ENCODE peak calls at places on chromosome 1, in five cellular contexts. One of them, this sample, is unnamed.

GRCh38 chr1:65948609-65949229 is 156.0 kb downstream of the PDE4B start:
- DNase-seq in effector CD4-positive, alpha-beta T cell: no peak
- DNase-seq in GM20000: no peak
- DNase-seq in PC-3: peak
- DNase-seq in ovary: no peak
- DNase-seq in this sample: no peak

GRCh38 chr1:28680141-28680540 is 11.6 kb downstream of the GMEB1 start:
- DNase-seq in effector CD4-positive, alpha-beta T cell: no peak
- DNase-seq in GM20000: no peak
- DNase-seq in PC-3: no peak
- DNase-seq in ovary: no peak
- DNase-seq in this sample: no peak

GRCh38 chr1:111587509-111588174 is 31.9 kb upstream of the RAP1A start:
- DNase-seq in effector CD4-positive, alpha-beta T cell: no peak
- DNase-seq in GM20000: no peak
- DNase-seq in PC-3: no peak
- DNase-seq in ovary: no peak
- DNase-seq in this sample: no peak

GRCh38 chr1:65065535-65066378 is 82.2 kb upstream of the AK4 start:
- DNase-seq in effector CD4-positive, alpha-beta T cell: no peak
- DNase-seq in GM20000: no peak
- DNase-seq in PC-3: no peak
- DNase-seq in ovary: peak
- DNase-seq in this sample: peak

GRCh38 chr1:161258439-161259386 is at the start of gene PCP4L1:
- DNase-seq in effector CD4-positive, alpha-beta T cell: no peak
- DNase-seq in GM20000: peak
- DNase-seq in PC-3: peak
- DNase-seq in ovary: peak
- DNase-seq in this sample: peak

GRCh38 chr1:43836267-43836951 is 97.2 kb upstream of the ARTN start:
- DNase-seq in effector CD4-positive, alpha-beta T cell: peak
- DNase-seq in GM20000: peak
- DNase-seq in PC-3: peak
- DNase-seq in ovary: peak
- DNase-seq in this sample: no peak

GRCh38 chr1:84712288-84712874 is 22.1 kb upstream of the SSX2IP start:
- DNase-seq in effector CD4-positive, alpha-beta T cell: no peak
- DNase-seq in GM20000: no peak
- DNase-seq in PC-3: peak
- DNase-seq in ovary: no peak
- DNase-seq in this sample: no peak

GRCh38 chr1:49026230-49026811 is 249.6 kb upstream of the BEND5 start:
- DNase-seq in effector CD4-positive, alpha-beta T cell: no peak
- DNase-seq in GM20000: no peak
- DNase-seq in PC-3: peak
- DNase-seq in ovary: no peak
- DNase-seq in this sample: no peak

GRCh38 chr1:68378296-68379084 is 71.3 kb downstream of the RPE65 start:
- DNase-seq in effector CD4-positive, alpha-beta T cell: no peak
- DNase-seq in GM20000: no peak
- DNase-seq in PC-3: peak
- DNase-seq in ovary: no peak
- DNase-seq in this sample: no peak

GRCh38 chr1:24849653-24850295 is 80.3 kb downstream of the RUNX3 start:
- DNase-seq in effector CD4-positive, alpha-beta T cell: no peak
- DNase-seq in GM20000: peak
- DNase-seq in PC-3: peak
- DNase-seq in ovary: no peak
- DNase-seq in this sample: peak

GRCh38 chr1:175016073-175016722 is 7.0 kb downstream of the MRPS14 start:
- DNase-seq in effector CD4-positive, alpha-beta T cell: no peak
- DNase-seq in GM20000: no peak
- DNase-seq in PC-3: no peak
- DNase-seq in ovary: no peak
- DNase-seq in this sample: no peak

GRCh38 chr1:87795615-87796337 is 467.1 kb downstream of the LMO4 start:
- DNase-seq in effector CD4-positive, alpha-beta T cell: no peak
- DNase-seq in GM20000: no peak
- DNase-seq in PC-3: peak
- DNase-seq in ovary: no peak
- DNase-seq in this sample: no peak

GRCh38 chr1:84253891-84254290 is 47.6 kb upstream of the SAMD13 start:
- DNase-seq in effector CD4-positive, alpha-beta T cell: no peak
- DNase-seq in GM20000: no peak
- DNase-seq in PC-3: peak
- DNase-seq in ovary: no peak
- DNase-seq in this sample: peak

GRCh38 chr1:211578640-211579433 is at the start of gene SLC30A1:
- DNase-seq in effector CD4-positive, alpha-beta T cell: peak
- DNase-seq in GM20000: peak
- DNase-seq in PC-3: peak
- DNase-seq in ovary: peak
- DNase-seq in this sample: peak

GRCh38 chr1:220300442-220301121 is 28.3 kb upstream of the RAB3GAP2 start:
- DNase-seq in effector CD4-positive, alpha-beta T cell: no peak
- DNase-seq in GM20000: no peak
- DNase-seq in PC-3: peak
- DNase-seq in ovary: peak
- DNase-seq in this sample: peak

GRCh38 chr1:202588644-202589189 is 121.5 kb downstream of the SYT2 start:
- DNase-seq in effector CD4-positive, alpha-beta T cell: no peak
- DNase-seq in GM20000: no peak
- DNase-seq in PC-3: peak
- DNase-seq in ovary: no peak
- DNase-seq in this sample: no peak

GRCh38 chr1:41936107-41936506 is 17.4 kb upstream of the HIVEP3 start:
- DNase-seq in effector CD4-positive, alpha-beta T cell: no peak
- DNase-seq in GM20000: no peak
- DNase-seq in PC-3: peak
- DNase-seq in ovary: no peak
- DNase-seq in this sample: no peak

GRCh38 chr1:244163861-244164562 is 112.9 kb downstream of the ZBTB18 start:
- DNase-seq in effector CD4-positive, alpha-beta T cell: no peak
- DNase-seq in GM20000: no peak
- DNase-seq in PC-3: peak
- DNase-seq in ovary: no peak
- DNase-seq in this sample: no peak

GRCh38 chr1:40824591-40825429 is 37.4 kb downstream of the CITED4 start:
- DNase-seq in effector CD4-positive, alpha-beta T cell: no peak
- DNase-seq in GM20000: no peak
- DNase-seq in PC-3: no peak
- DNase-seq in ovary: no peak
- DNase-seq in this sample: no peak

GRCh38 chr1:221093903-221094865 is 214.9 kb downstream of the HLX start:
- DNase-seq in effector CD4-positive, alpha-beta T cell: no peak
- DNase-seq in GM20000: no peak
- DNase-seq in PC-3: no peak
- DNase-seq in ovary: no peak
- DNase-seq in this sample: no peak

GRCh38 chr1:228030451-228031201 is 23.8 kb downstream of the WNT3A start:
- DNase-seq in effector CD4-positive, alpha-beta T cell: no peak
- DNase-seq in GM20000: no peak
- DNase-seq in PC-3: no peak
- DNase-seq in ovary: no peak
- DNase-seq in this sample: no peak

GRCh38 chr1:46183119-46183842 is 7.0 kb upstream of the P3R3URF start:
- DNase-seq in effector CD4-positive, alpha-beta T cell: no peak
- DNase-seq in GM20000: no peak
- DNase-seq in PC-3: peak
- DNase-seq in ovary: peak
- DNase-seq in this sample: peak

GRCh38 chr1:23614128-23614660 is 54.9 kb upstream of the ID3 start:
- DNase-seq in effector CD4-positive, alpha-beta T cell: no peak
- DNase-seq in GM20000: no peak
- DNase-seq in PC-3: no peak
- DNase-seq in ovary: no peak
- DNase-seq in this sample: no peak

GRCh38 chr1:193111641-193112090 is 6.5 kb upstream of the GLRX2 start:
- DNase-seq in effector CD4-positive, alpha-beta T cell: no peak
- DNase-seq in GM20000: no peak
- DNase-seq in PC-3: peak
- DNase-seq in ovary: peak
- DNase-seq in this sample: no peak

GRCh38 chr1:230176871-230177411 is 109.9 kb downstream of the GALNT2 start:
- DNase-seq in effector CD4-positive, alpha-beta T cell: no peak
- DNase-seq in GM20000: no peak
- DNase-seq in PC-3: no peak
- DNase-seq in ovary: peak
- DNase-seq in this sample: peak

GRCh38 chr1:109485001-109485400 is 1.3 kb downstream of the ATXN7L2 start:
- DNase-seq in effector CD4-positive, alpha-beta T cell: no peak
- DNase-seq in GM20000: no peak
- DNase-seq in PC-3: no peak
- DNase-seq in ovary: no peak
- DNase-seq in this sample: no peak

GRCh38 chr1:28775121-28775942 is 36.6 kb upstream of the OPRD1 start:
- DNase-seq in effector CD4-positive, alpha-beta T cell: peak
- DNase-seq in GM20000: peak
- DNase-seq in PC-3: no peak
- DNase-seq in ovary: peak
- DNase-seq in this sample: peak

GRCh38 chr1:52659356-52659755 is 26.4 kb downstream of the SHISAL2A start:
- DNase-seq in effector CD4-positive, alpha-beta T cell: no peak
- DNase-seq in GM20000: peak
- DNase-seq in PC-3: peak
- DNase-seq in ovary: no peak
- DNase-seq in this sample: no peak

GRCh38 chr1:151970641-151971040 is 23.0 kb downstream of the S100A10 start:
- DNase-seq in effector CD4-positive, alpha-beta T cell: no peak
- DNase-seq in GM20000: no peak
- DNase-seq in PC-3: peak
- DNase-seq in ovary: no peak
- DNase-seq in this sample: no peak

GRCh38 chr1:238279694-238280380 is 389.1 kb upstream of the ZP4 start:
- DNase-seq in effector CD4-positive, alpha-beta T cell: no peak
- DNase-seq in GM20000: no peak
- DNase-seq in PC-3: no peak
- DNase-seq in ovary: no peak
- DNase-seq in this sample: no peak

GRCh38 chr1:26553942-26554682 is 24.6 kb downstream of the RPS6KA1 start:
- DNase-seq in effector CD4-positive, alpha-beta T cell: no peak
- DNase-seq in GM20000: no peak
- DNase-seq in PC-3: no peak
- DNase-seq in ovary: no peak
- DNase-seq in this sample: no peak